ENCODE peak calls at places on chromosomes 4 and X, in five cellular contexts. K is ACHN; U is left colon; Y is tibial artery; S is activated CD8-positive, alpha-beta memory T cell treated with anti-CD3 and anti-CD28 coated beads, Interleukin-2, amount 50 U/mL, for 4 hours. A is an unnamed sample.

GRCh38 chr4:152572417-152573086 is 36.7 kb upstream of the FBXW7 start:
- DNase-seq in K (no peak), U (no peak), Y (no peak), S (no peak), A (peak)

GRCh38 chr4:62709618-62710252 is 1509.6 kb downstream of the ADGRL3 start:
- DNase-seq in K (peak), U (no peak), Y (no peak), S (no peak), A (peak)

GRCh38 chrX:74458738-74459137 is 37.4 kb downstream of the SLC16A2 start:
- DNase-seq in K (peak), U (no peak), Y (no peak), S (no peak), A (peak)

GRCh38 chr4:109703664-109704351 is 563 bp upstream of the CASP6 start:
- DNase-seq in K (no peak), U (no peak), Y (no peak), S (no peak), A (no peak)

GRCh38 chr4:110510282-110510681 is 34.3 kb downstream of the ENPEP start:
- DNase-seq in K (no peak), U (no peak), Y (no peak), S (no peak), A (no peak)

GRCh38 chrX:63387411-63387810 is 36.3 kb upstream of the SPIN4 start:
- DNase-seq in K (no peak), U (no peak), Y (no peak), S (no peak), A (no peak)

GRCh38 chrX:39675619-39676018 is 422.1 kb downstream of the BCOR start:
- DNase-seq in K (no peak), U (peak), Y (peak), S (no peak), A (no peak)

GRCh38 chrX:15749642-15750610 is 11.9 kb downstream of the CA5B start:
- DNase-seq in K (no peak), U (no peak), Y (peak), S (no peak), A (peak)

GRCh38 chr4:176789955-176790354 is 2.8 kb downstream of the VEGFC start:
- DNase-seq in K (peak), U (no peak), Y (no peak), S (no peak), A (peak)

GRCh38 chr4:845233-845835 is 19.4 kb upstream of the CPLX1 start:
- DNase-seq in K (no peak), U (no peak), Y (no peak), S (no peak), A (peak)

GRCh38 chr4:16758206-16758605 is 140.2 kb downstream of the LDB2 start:
- DNase-seq in K (no peak), U (no peak), Y (no peak), S (no peak), A (no peak)

GRCh38 chr4:186095406-186095805 is 9.1 kb upstream of the FAM149A start:
- DNase-seq in K (no peak), U (no peak), Y (no peak), S (no peak), A (no peak)

A was measured in fibroblast of lung.